ENCODE peak calls at places on chromosome 18, in five cellular contexts. N is brain microvascular endothelial cell, B is neuronal stem cell, W is HEK293T, X is ureter. U is an unnamed sample.

GRCh38 chr18:33951031-33951430 is 273.7 kb downstream of the NOL4 start:
- DNase-seq in N (peak; percentile 6), B (no peak), W (no peak), X (no peak), U (no peak)

GRCh38 chr18:69874058-69874457 is 73.6 kb downstream of the CD226 start:
- DNase-seq in N (peak; percentile 25), B (no peak), W (no peak), X (no peak), U (no peak)

GRCh38 chr18:31065036-31065773 is 22.7 kb upstream of the DSC3 start:
- DNase-seq in N (no peak), B (no peak), W (no peak), X (no peak), U (no peak)

GRCh38 chr18:79379931-79380815 is 15.6 kb upstream of the NFATC1 start:
- DNase-seq in N (no peak), B (no peak), W (no peak), X (no peak), U (no peak)

GRCh38 chr18:57542126-57542525 is 44.4 kb downstream of the FECH start:
- DNase-seq in N (peak; percentile 48), B (no peak), W (no peak), X (no peak), U (no peak)

GRCh38 chr18:6198585-6198984 is 216.1 kb downstream of the L3MBTL4 start:
- DNase-seq in N (no peak), B (no peak), W (no peak), X (no peak), U (no peak)

GRCh38 chr18:23626451-23627279 is 36.0 kb downstream of the ANKRD29 start:
- DNase-seq in N (peak; percentile 26), B (no peak), W (no peak), X (no peak), U (no peak)

GRCh38 chr18:63160172-63160995 is 159.2 kb downstream of the BCL2 start:
- DNase-seq in N (no peak), B (no peak), W (no peak), X (no peak), U (no peak)

GRCh38 chr18:61893304-61893970 is 630 bp upstream of the RNF152 start:
- DNase-seq in N (peak; percentile 40), B (peak; percentile 65), W (peak; percentile 46), X (peak; percentile 57), U (peak; percentile 52)

GRCh38 chr18:3067213-3068118 is 54.5 kb upstream of the LPIN2 start:
- DNase-seq in N (no peak), B (no peak), W (no peak), X (peak; percentile 41), U (no peak)

GRCh38 chr18:11785444-11786055 is 65.7 kb upstream of the CHMP1B start:
- DNase-seq in N (no peak), B (no peak), W (no peak), X (no peak), U (no peak)

GRCh38 chr18:44568986-44569385 is 111.7 kb upstream of the SETBP1 start:
- DNase-seq in N (no peak), B (no peak), W (no peak), X (no peak), U (no peak)

GRCh38 chr18:39611381-39612090 is 2045.9 kb upstream of the CELF4 start:
- DNase-seq in N (peak; percentile 14), B (no peak), W (no peak), X (no peak), U (no peak)

GRCh38 chr18:767084-767882 is 44.8 kb downstream of the YES1 start:
- DNase-seq in N (no peak), B (no peak), W (no peak), X (no peak), U (no peak)

GRCh38 chr18:23718243-23718720 is 29.0 kb downstream of the LAMA3 start:
- DNase-seq in N (peak; percentile 91), B (no peak), W (no peak), X (no peak), U (no peak)

GRCh38 chr18:55384551-55385275 is 203.3 kb downstream of the TCF4 start:
- DNase-seq in N (peak; percentile 45), B (no peak), W (peak; percentile 31), X (no peak), U (no peak)